ENCODE peak calls at places on chromosome X, in eight cellular contexts. B is pons; Z is progenitor cell of endocrine pancreas; S is nephron progenitor cell; O is cardiac muscle cell; V is astrocyte of the hippocampus; U is GM23338; Y is activated CD4-positive, alpha-beta T cell treated with anti-CD3 and anti-CD28 coated beads for 1 hour. E is an unnamed sample.

GRCh38 chrX:49037883-49038475 is 5.2 kb downstream of the TFE3 start:
- DNase-seq in B (no peak), Z (no peak), S (no peak), O (peak), V (peak), U (no peak), Y (no peak), E (no peak)

GRCh38 chrX:48934581-48935331 is 15.9 kb upstream of the PIM2 start:
- DNase-seq in B (no peak), Z (no peak), S (no peak), O (no peak), V (no peak), U (no peak), Y (no peak), E (no peak)

GRCh38 chrX:40154229-40154852 is 56.6 kb upstream of the BCOR start:
- DNase-seq in B (no peak), Z (no peak), S (peak), O (peak), V (peak), U (peak), Y (no peak), E (peak)

GRCh38 chrX:74540635-74541249 is 73.7 kb downstream of the RLIM start:
- DNase-seq in B (no peak), Z (no peak), S (no peak), O (no peak), V (no peak), U (no peak), Y (no peak), E (no peak)

GRCh38 chrX:121000589-121000988 is 15.0 kb upstream of the CT47A1 start:
- DNase-seq in B (no peak), Z (no peak), S (no peak), O (peak), V (peak), U (peak), Y (no peak), E (no peak)

GRCh38 chrX:71366674-71367256 is 608 bp downstream of the TAF1 start:
- DNase-seq in B (no peak), Z (peak), S (peak), O (peak), V (peak), U (peak), Y (peak), E (no peak)

GRCh38 chrX:56600141-56600540 is 36.7 kb downstream of the UBQLN2 start:
- DNase-seq in B (no peak), Z (no peak), S (no peak), O (peak), V (no peak), U (no peak), Y (no peak), E (no peak)

GRCh38 chrX:71298119-71298518 is 3.4 kb upstream of the ITGB1BP2 start:
- DNase-seq in B (no peak), Z (no peak), S (no peak), O (peak), V (no peak), U (no peak), Y (no peak), E (no peak)

GRCh38 chrX:9166566-9166909 is 132.6 kb upstream of the FAM9B start:
- DNase-seq in B (no peak), Z (no peak), S (no peak), O (no peak), V (no peak), U (no peak), Y (no peak), E (no peak)

E was measured in neural crest cell.